ENCODE peak calls at places on chromosomes 5 and 9, in nine cellular contexts. O is HT-29; U is activated CD8-positive, alpha-beta T cell treated with anti-CD3 and anti-CD28 coated beads, Interleukin-2, amount 10 ng/mL, durations not matched to agents 7 days and 5 days; G is GM12865; K is activated gamma-delta T cell treated with anti-CD3 and anti-CD28 coated beads, Interleukin-2, amount 50 U/mL, for 16 hours; X is A549; N is GM06990; V is activated effector memory CD4-positive, alpha-beta T cell treated with Interleukin-2 at 50 U/mL for 16 hours; W is stimulated activated effector memory CD8-positive, alpha-beta T cell treated with anti-CD3 and anti-CD28 coated beads, Interleukin-12 subunit alpha, Interleukin-12 subunit beta, amount 100 ng/mL, for 72 hours. T is an unnamed sample.

GRCh38 chr5:37738057-37738691 is 101.7 kb downstream of the GDNF start:
- DNase-seq in N (peak), V (no peak), G (peak), O (peak), W (peak), K (no peak), X (no peak), U (peak), T (no peak)

GRCh38 chr5:63573402-63573801 is 388.8 kb downstream of the HTR1A start:
- DNase-seq in X (no peak), O (no peak), W (no peak), U (no peak), V (no peak), N (no peak), G (no peak), K (no peak), T (no peak)

GRCh38 chr5:145531038-145531734 is 304.0 kb downstream of the PRELID2 start:
- DNase-seq in V (no peak), X (peak), W (no peak), O (peak), K (no peak), U (no peak), N (no peak), G (no peak), T (no peak)

GRCh38 chr9:13568446-13568845 is 289.0 kb upstream of the MPDZ start:
- DNase-seq in W (no peak), U (no peak), X (no peak), K (no peak), N (no peak), G (no peak), O (no peak), V (no peak), T (no peak)

GRCh38 chr5:72252574-72253155 is 67.4 kb downstream of the MRPS27 start:
- DNase-seq in W (no peak), V (no peak), X (no peak), O (no peak), U (no peak), G (no peak), K (no peak), N (no peak), T (no peak)

GRCh38 chr5:133334796-133335639 is 277.3 kb downstream of the FSTL4 start:
- DNase-seq in K (no peak), W (no peak), U (no peak), V (no peak), N (no peak), O (no peak), X (no peak), G (no peak), T (no peak)

GRCh38 chr5:78972654-78973428 is 12.3 kb downstream of the ARSB start:
- DNase-seq in V (no peak), X (no peak), G (no peak), U (no peak), K (no peak), N (no peak), W (no peak), O (no peak), T (no peak)

GRCh38 chr9:131436386-131436785 is 42.5 kb downstream of the PRRC2B start:
- DNase-seq in K (no peak), V (no peak), W (no peak), O (no peak), G (no peak), N (no peak), X (no peak), U (no peak), T (no peak)

GRCh38 chr5:65927497-65928340 is 1.3 kb downstream of the ERBIN start:
- DNase-seq in X (peak), N (peak), K (peak), O (peak), U (peak), G (peak), V (no peak), W (no peak), T (no peak)

GRCh38 chr9:123364241-123364824 is 8.3 kb downstream of the CRB2 start:
- DNase-seq in O (no peak), U (no peak), V (no peak), W (no peak), K (no peak), G (peak), X (no peak), N (no peak), T (no peak)

GRCh38 chr5:27963050-27963783 is 924.8 kb upstream of the CDH9 start:
- DNase-seq in X (no peak), K (no peak), N (no peak), V (no peak), G (no peak), W (no peak), O (no peak), U (no peak), T (no peak)

GRCh38 chr5:127858116-127858784 is 155.1 kb downstream of the CCDC192 start:
- DNase-seq in V (no peak), G (no peak), O (peak), U (no peak), N (no peak), X (no peak), W (no peak), K (no peak), T (no peak)

GRCh38 chr5:40594811-40595210 is 84.9 kb upstream of the PTGER4 start:
- DNase-seq in K (no peak), W (no peak), O (no peak), G (no peak), V (no peak), X (no peak), N (no peak), U (no peak), T (no peak)

GRCh38 chr9:78769684-78770083 is 472.8 kb downstream of the PSAT1 start:
- DNase-seq in N (no peak), K (no peak), X (peak), V (no peak), G (no peak), O (no peak), U (no peak), W (no peak), T (no peak)

GRCh38 chr9:108041551-108041950 is 552.0 kb upstream of the KLF4 start:
- DNase-seq in N (no peak), X (peak), G (no peak), W (no peak), K (no peak), V (no peak), O (no peak), U (no peak), T (no peak)

GRCh38 chr5:4661851-4662250 is 478.3 kb upstream of the ADAMTS16 start:
- DNase-seq in G (no peak), W (no peak), V (no peak), N (no peak), X (no peak), U (no peak), K (no peak), O (no peak), T (no peak)

GRCh38 chr9:127910613-127911205 is 6.1 kb downstream of the ST6GALNAC4 start:
- DNase-seq in N (no peak), X (peak), V (no peak), O (peak), K (no peak), G (no peak), W (no peak), U (no peak), T (no peak)

GRCh38 chr9:16516887-16517286 is 353.6 kb downstream of the BNC2 start:
- DNase-seq in U (no peak), O (no peak), G (no peak), N (no peak), K (no peak), V (no peak), X (no peak), W (no peak), T (no peak)

GRCh38 chr9:22452415-22453010 is 5.9 kb downstream of the DMRTA1 start:
- DNase-seq in X (peak), V (peak), O (peak), U (peak), K (no peak), N (no peak), G (peak), W (no peak), T (no peak)

GRCh38 chr5:141476132-141476909 is 555 bp downstream of the PCDHGC3 start:
- DNase-seq in V (no peak), W (no peak), U (no peak), N (peak), G (peak), X (peak), K (no peak), O (no peak), T (no peak)

GRCh38 chr5:111495159-111495558 is 17.2 kb downstream of the STARD4 start:
- DNase-seq in W (no peak), G (no peak), U (no peak), X (no peak), O (no peak), N (no peak), V (no peak), K (no peak), T (no peak)

GRCh38 chr9:129182625-129183494 is 4.8 kb upstream of the IER5L start:
- DNase-seq in K (no peak), V (no peak), N (no peak), G (peak), W (no peak), X (peak), U (no peak), O (peak), T (no peak)

GRCh38 chr9:128225770-128226753 is 22.9 kb downstream of the DNM1 start:
- DNase-seq in G (no peak), O (no peak), U (no peak), W (no peak), X (no peak), V (no peak), N (no peak), K (no peak), T (no peak)

GRCh38 chr5:8176101-8176693 is 307.2 kb downstream of the MTRR start:
- DNase-seq in O (no peak), K (no peak), N (no peak), V (no peak), U (no peak), X (no peak), G (no peak), W (no peak), T (no peak)

GRCh38 chr5:145743396-145744061 is 91.6 kb downstream of the PRELID2 start:
- DNase-seq in W (no peak), O (no peak), U (peak), X (no peak), G (no peak), N (no peak), K (no peak), V (no peak), T (no peak)

GRCh38 chr5:163354685-163355084 is 82.7 kb upstream of the CCNG1 start:
- DNase-seq in V (no peak), X (no peak), U (no peak), K (no peak), W (no peak), O (no peak), N (peak), G (peak), T (no peak)

GRCh38 chr5:181060231-181060590 is 20.1 kb downstream of the BTNL9 start:
- DNase-seq in U (no peak), K (no peak), O (no peak), V (no peak), W (no peak), G (no peak), X (no peak), N (no peak), T (no peak)

GRCh38 chr5:137714931-137715330 is 21.0 kb downstream of the KLHL3 start:
- DNase-seq in U (no peak), O (no peak), X (no peak), K (no peak), N (no peak), V (no peak), W (no peak), G (no peak), T (no peak)

GRCh38 chr5:99122976-99123375 is 194.2 kb upstream of the CHD1 start:
- DNase-seq in V (no peak), U (no peak), G (no peak), O (no peak), N (no peak), K (no peak), X (peak), W (no peak), T (no peak)

GRCh38 chr5:73274870-73275756 is 102.1 kb downstream of the TMEM174 start:
- DNase-seq in N (no peak), V (no peak), U (no peak), G (no peak), O (no peak), W (no peak), K (no peak), X (no peak), T (no peak)

GRCh38 chr5:9559965-9560364 is 14.1 kb upstream of the SEMA5A start:
- DNase-seq in G (no peak), O (no peak), W (no peak), V (no peak), U (no peak), K (no peak), X (no peak), N (no peak), T (no peak)

GRCh38 chr9:79583957-79584654 is 12.3 kb downstream of the TLE4 start:
- DNase-seq in W (no peak), V (peak), O (no peak), U (peak), N (no peak), G (peak), K (no peak), X (no peak), T (no peak)

GRCh38 chr5:4192111-4192510 is 596.5 kb downstream of the IRX1 start:
- DNase-seq in W (no peak), N (no peak), K (no peak), V (no peak), U (no peak), O (no peak), X (no peak), G (no peak), T (no peak)

GRCh38 chr5:180135128-180135955 is 63.8 kb upstream of the RNF130 start:
- DNase-seq in N (no peak), K (peak), V (no peak), W (peak), X (no peak), G (no peak), U (peak), O (no peak), T (no peak)

GRCh38 chr5:107469485-107469884 is 201.3 kb downstream of the EFNA5 start:
- DNase-seq in O (peak), G (peak), N (no peak), U (no peak), W (no peak), K (no peak), X (peak), V (no peak), T (no peak)

GRCh38 chr9:115118471-115119156 is 657 bp upstream of the TNC start:
- DNase-seq in W (no peak), O (peak), U (no peak), N (no peak), G (no peak), K (no peak), V (no peak), X (peak), T (no peak)

T was measured in activated B cell treated with CpG ODN at 0.5 μM for 24 hours.